ENCODE peak calls at places on chromosome 18, in four cellular contexts. T, A, Y and D are unnamed samples.

GRCh38 chr18:3481696-3482210 is 31.8 kb downstream of the TGIF1 start:
- DNase-seq in A (no peak), Y (peak), T (peak), D (no peak)

GRCh38 chr18:42614619-42615293 is 500.7 kb downstream of the RIT2 start:
- DNase-seq in A (no peak), Y (no peak), T (no peak), D (no peak)

GRCh38 chr18:13279181-13280065 is 60.9 kb downstream of the LDLRAD4 start:
- DNase-seq in T (no peak), Y (no peak), A (no peak), D (no peak)

GRCh38 chr18:79516441-79516931 is 120.8 kb downstream of the NFATC1 start:
- DNase-seq in A (no peak), Y (no peak), T (no peak), D (no peak)

GRCh38 chr18:598053-598665 is 1.4 kb downstream of the CLUL1 start:
- DNase-seq in A (no peak), T (no peak), Y (no peak), D (no peak)

GRCh38 chr18:40258298-40258697 is 1696.7 kb upstream of the PIK3C3 start:
- DNase-seq in T (peak), A (no peak), Y (no peak), D (no peak)

GRCh38 chr18:34219651-34220050 is 5.1 kb downstream of the NOL4 start:
- DNase-seq in T (no peak), Y (no peak), A (no peak), D (no peak)

GRCh38 chr18:43563780-43564179 is 286.5 kb upstream of the SYT4 start:
- DNase-seq in T (peak), A (no peak), Y (peak), D (no peak)

GRCh38 chr18:741931-742512 is 29.6 kb upstream of the ENOSF1 start:
- DNase-seq in T (peak), A (no peak), Y (peak), D (no peak)

GRCh38 chr18:48941672-48942071 is 9.1 kb downstream of the SMAD7 start:
- DNase-seq in T (no peak), Y (no peak), A (no peak), D (no peak)

GRCh38 chr18:48943736-48944527 is 6.8 kb downstream of the SMAD7 start:
- DNase-seq in T (no peak), Y (no peak), A (no peak), D (no peak)

GRCh38 chr18:48943333-48943732 is 7.4 kb downstream of the SMAD7 start:
- DNase-seq in T (no peak), A (no peak), Y (no peak), D (no peak)

GRCh38 chr18:48942086-48942485 is 8.7 kb downstream of the SMAD7 start:
- DNase-seq in Y (no peak), A (no peak), T (no peak), D (no peak)

GRCh38 chr18:48942554-48943261 is 8.1 kb downstream of the SMAD7 start:
- DNase-seq in Y (peak), A (no peak), T (peak), D (no peak)
- H3K4me3 ChIP-seq in Y (no peak), A (no peak), T (no peak), D (peak)

GRCh38 chr18:76405761-76406356 is 89.2 kb downstream of the ZNF516 start:
- DNase-seq in A (peak), T (peak), Y (peak), D (peak)
- TF ChIP-seq CTCF in A (peak), T (peak), Y (peak), D (peak)

GRCh38 chr18:46915800-46916550 is 1.3 kb downstream of the PIAS2 start:
- DNase-seq in A (no peak), T (peak), Y (no peak), D (no peak)
- H3K27ac ChIP-seq in A (peak), T (no peak), Y (no peak), D (no peak)

GRCh38 chr18:6284300-6284699 is 130.4 kb downstream of the L3MBTL4 start:
- DNase-seq in A (no peak), T (no peak), Y (no peak), D (no peak)
- H3K4me3 ChIP-seq in A (no peak), T (no peak), Y (no peak), D (no peak)

GRCh38 chr18:8898990-8899389 is 193.6 kb downstream of the MTCL1 start:
- DNase-seq in Y (no peak), T (no peak), A (no peak), D (no peak)
- TF ChIP-seq CTCF in Y (no peak), T (no peak), A (no peak), D (no peak)